ENCODE peak calls at places on chromosomes 16 and 17, in nine cellular contexts. O is anterior cingulate cortex; C is astrocyte of the spinal cord; U is tibial artery; R is central memory CD8-positive, alpha-beta T cell; B is EL; S is hippocampal formation; V is activated gamma-delta T cell; H is mucosa of descending colon. D is an unnamed sample.

GRCh38 chr17:6135996-6136395 is 65.8 kb downstream of the WSCD1 start:
- DNase-seq in O (no peak), C (no peak), U (no peak), R (no peak), B (no peak), S (no peak), V (no peak), H (no peak), D (no peak)

GRCh38 chr17:61519754-61520440 is 67.7 kb downstream of the TBX4 start:
- DNase-seq in O (no peak), C (no peak), U (no peak), R (no peak), B (no peak), S (no peak), V (no peak), H (no peak), D (no peak)

GRCh38 chr17:67238976-67239375 is 6.0 kb downstream of the HELZ start:
- DNase-seq in O (no peak), C (no peak), U (no peak), R (no peak), B (no peak), S (no peak), V (no peak), H (no peak), D (no peak)

GRCh38 chr17:69141802-69142472 is at the start of gene ABCA6:
- DNase-seq in O (no peak), C (peak), U (no peak), R (no peak), B (peak), S (no peak), V (no peak), H (no peak), D (no peak)

GRCh38 chr17:75109407-75110236 is at the start of gene ARMC7:
- DNase-seq in O (peak), C (peak), U (peak), R (peak), B (peak), S (peak), V (peak), H (peak), D (peak)

GRCh38 chr16:68901910-68902309 is 58.6 kb downstream of the TANGO6 start:
- DNase-seq in O (no peak), C (peak), U (no peak), R (no peak), B (peak), S (no peak), V (no peak), H (no peak), D (no peak)

GRCh38 chr17:36185416-36185815 is 9.0 kb upstream of the TBC1D3B start:
- DNase-seq in O (no peak), C (no peak), U (no peak), R (no peak), B (no peak), S (no peak), V (no peak), H (no peak), D (no peak)

GRCh38 chr17:42670199-42670924 is 6.4 kb downstream of the PLEKHH3 start:
- DNase-seq in O (no peak), C (no peak), U (no peak), R (no peak), B (no peak), S (no peak), V (peak), H (peak), D (no peak)

GRCh38 chr17:81239714-81240555 is 817 bp downstream of the NDUFAF8 start:
- DNase-seq in O (no peak), C (no peak), U (no peak), R (peak), B (peak), S (no peak), V (no peak), H (no peak), D (no peak)

GRCh38 chr16:11390573-11391495 is 45.6 kb downstream of the RMI2 start:
- DNase-seq in O (no peak), C (no peak), U (peak), R (no peak), B (no peak), S (no peak), V (no peak), H (no peak), D (no peak)

GRCh38 chr16:88967800-88968588 is 9.0 kb downstream of the CBFA2T3 start:
- DNase-seq in O (no peak), C (no peak), U (no peak), R (no peak), B (no peak), S (no peak), V (no peak), H (peak), D (peak)

GRCh38 chr17:37516131-37516561 is 26.5 kb downstream of the DUSP14 start:
- DNase-seq in O (no peak), C (peak), U (no peak), R (no peak), B (peak), S (no peak), V (no peak), H (no peak), D (no peak)

GRCh38 chr17:1143573-1143972 is 36.2 kb downstream of the ABR start:
- DNase-seq in O (no peak), C (peak), U (no peak), R (no peak), B (no peak), S (peak), V (no peak), H (no peak), D (no peak)

GRCh38 chr17:38403491-38403890 is 24.8 kb upstream of the ARHGAP23 start:
- DNase-seq in O (no peak), C (no peak), U (no peak), R (no peak), B (no peak), S (no peak), V (no peak), H (no peak), D (no peak)

GRCh38 chr16:14186007-14186953 is 115.2 kb downstream of the MRTFB start:
- DNase-seq in O (peak), C (peak), U (peak), R (no peak), B (peak), S (peak), V (no peak), H (no peak), D (no peak)

GRCh38 chr16:59880626-59881025 is 1146.5 kb upstream of the GOT2 start:
- DNase-seq in O (no peak), C (no peak), U (no peak), R (no peak), B (no peak), S (no peak), V (no peak), H (no peak), D (no peak)

GRCh38 chr16:77402672-77403071 is 32.2 kb downstream of the ADAMTS18 start:
- DNase-seq in O (no peak), C (no peak), U (no peak), R (no peak), B (no peak), S (no peak), V (no peak), H (no peak), D (no peak)

GRCh38 chr17:44004077-44004760 is at the start of gene NAGS:
- DNase-seq in O (no peak), C (peak), U (no peak), R (no peak), B (no peak), S (no peak), V (peak), H (peak), D (peak)

GRCh38 chr17:3976675-3977171 is 12.5 kb upstream of the ATP2A3 start:
- DNase-seq in O (peak), C (no peak), U (peak), R (no peak), B (no peak), S (no peak), V (no peak), H (peak), D (peak)

GRCh38 chr17:75679706-75680201 is 12.6 kb downstream of the SAP30BP start:
- DNase-seq in O (no peak), C (peak), U (no peak), R (no peak), B (peak), S (peak), V (no peak), H (peak), D (peak)

GRCh38 chr16:49617710-49618330 is 238.1 kb downstream of the ZNF423 start:
- DNase-seq in O (no peak), C (no peak), U (no peak), R (no peak), B (no peak), S (no peak), V (no peak), H (no peak), D (no peak)

GRCh38 chr16:86639354-86639753 is 61.0 kb downstream of the FOXL1 start:
- DNase-seq in O (no peak), C (no peak), U (no peak), R (no peak), B (no peak), S (no peak), V (no peak), H (no peak), D (no peak)

GRCh38 chr17:29078183-29079045 is 35.5 kb downstream of the PIPOX start:
- DNase-seq in O (no peak), C (peak), U (no peak), R (no peak), B (peak), S (no peak), V (no peak), H (no peak), D (no peak)

GRCh38 chr17:63419949-63420867 is 25.9 kb downstream of the CYB561 start:
- DNase-seq in O (no peak), C (no peak), U (no peak), R (no peak), B (no peak), S (no peak), V (peak), H (no peak), D (no peak)

GRCh38 chr17:80737106-80738019 is 192.7 kb downstream of the RPTOR start:
- DNase-seq in O (no peak), C (no peak), U (no peak), R (no peak), B (no peak), S (no peak), V (no peak), H (no peak), D (peak)

GRCh38 chr17:8887834-8888703 is 20.6 kb upstream of the PIK3R6 start:
- DNase-seq in O (no peak), C (peak), U (no peak), R (no peak), B (peak), S (no peak), V (no peak), H (peak), D (no peak)

GRCh38 chr17:6072157-6072556 is 2.0 kb downstream of the WSCD1 start:
- DNase-seq in O (no peak), C (peak), U (no peak), R (no peak), B (peak), S (no peak), V (no peak), H (no peak), D (no peak)

GRCh38 chr17:48051706-48052486 is 3.7 kb downstream of the NFE2L1 start:
- DNase-seq in O (no peak), C (peak), U (peak), R (no peak), B (peak), S (peak), V (no peak), H (no peak), D (peak)

GRCh38 chr17:69607162-69607834 is 192.8 kb downstream of the MAP2K6 start:
- DNase-seq in O (peak), C (peak), U (peak), R (no peak), B (peak), S (peak), V (no peak), H (peak), D (peak)

GRCh38 chr17:10198509-10199249 is at the start of gene GAS7:
- DNase-seq in O (peak), C (no peak), U (peak), R (peak), B (peak), S (peak), V (peak), H (peak), D (peak)

GRCh38 chr16:19114359-19115147 is 789 bp downstream of the ITPRIPL2 start:
- DNase-seq in O (no peak), C (peak), U (peak), R (no peak), B (peak), S (no peak), V (no peak), H (peak), D (peak)

GRCh38 chr17:50863221-50863843 is 2.8 kb downstream of the TOB1 start:
- DNase-seq in O (peak), C (peak), U (no peak), R (no peak), B (peak), S (peak), V (no peak), H (no peak), D (peak)

GRCh38 chr16:69886726-69887125 is 64.4 kb upstream of the CLEC18A start:
- DNase-seq in O (no peak), C (no peak), U (no peak), R (no peak), B (no peak), S (no peak), V (no peak), H (no peak), D (no peak)

GRCh38 chr17:82838386-82839063 is 1.3 kb downstream of the ZNF750 start:
- DNase-seq in O (no peak), C (no peak), U (no peak), R (no peak), B (peak), S (no peak), V (no peak), H (peak), D (peak)

D was measured in transverse colon.